ENCODE peak calls at places on chromosomes 13 and 19, in seven cellular contexts. One of them, this sample, is unnamed.

GRCh38 chr13:94708031-94708571 is 4.2 kb downstream of the SOX21 start:
- DNase-seq in GM12892: no peak
- DNase-seq in SK-N-SH: peak; percentile 48
- DNase-seq in GM12891: no peak
- DNase-seq in H1: peak; percentile 71
- DNase-seq in HepG2: no peak
- DNase-seq in GM12878: no peak
- DNase-seq in this sample: no peak

GRCh38 chr13:60572003-60572792 is 175.2 kb downstream of the TDRD3 start:
- DNase-seq in GM12892: no peak
- DNase-seq in SK-N-SH: no peak
- DNase-seq in GM12891: no peak
- DNase-seq in H1: no peak
- DNase-seq in HepG2: peak; percentile 83
- DNase-seq in GM12878: no peak
- DNase-seq in this sample: no peak

GRCh38 chr19:4811328-4812131 is 20.0 kb downstream of the TICAM1 start:
- DNase-seq in GM12892: peak; percentile 84
- DNase-seq in SK-N-SH: peak; percentile 82
- DNase-seq in GM12891: peak; percentile 70
- DNase-seq in H1: peak; percentile 99
- DNase-seq in HepG2: peak; percentile 63
- DNase-seq in GM12878: no peak
- DNase-seq in this sample: peak; percentile 72

GRCh38 chr19:49347835-49348234 is 12.6 kb downstream of the CD37 start:
- DNase-seq in GM12892: no peak
- DNase-seq in SK-N-SH: peak; percentile 66
- DNase-seq in GM12891: no peak
- DNase-seq in H1: no peak
- DNase-seq in HepG2: peak; percentile 44
- DNase-seq in GM12878: no peak
- DNase-seq in this sample: peak; percentile 77

GRCh38 chr19:14337510-14337909 is 43.7 kb upstream of the ADGRE5 start:
- DNase-seq in GM12892: no peak
- DNase-seq in SK-N-SH: peak; percentile 65
- DNase-seq in GM12891: no peak
- DNase-seq in H1: peak; percentile 86
- DNase-seq in HepG2: no peak
- DNase-seq in GM12878: no peak
- DNase-seq in this sample: peak; percentile 83

GRCh38 chr13:39536274-39536673 is 66.7 kb downstream of the LHFPL6 start:
- DNase-seq in GM12892: no peak
- DNase-seq in SK-N-SH: no peak
- DNase-seq in GM12891: no peak
- DNase-seq in H1: no peak
- DNase-seq in HepG2: no peak
- DNase-seq in GM12878: no peak
- DNase-seq in this sample: no peak

GRCh38 chr13:78409172-78409571 is 194.2 kb downstream of the POU4F1 start:
- DNase-seq in GM12892: no peak
- DNase-seq in SK-N-SH: no peak
- DNase-seq in GM12891: no peak
- DNase-seq in H1: no peak
- DNase-seq in HepG2: no peak
- DNase-seq in GM12878: peak; percentile 24
- DNase-seq in this sample: no peak

GRCh38 chr19:43774103-43774939 is 6.5 kb downstream of the KCNN4 start:
- DNase-seq in GM12892: no peak
- DNase-seq in SK-N-SH: peak; percentile 87
- DNase-seq in GM12891: no peak
- DNase-seq in H1: peak; percentile 84
- DNase-seq in HepG2: peak; percentile 63
- DNase-seq in GM12878: no peak
- DNase-seq in this sample: peak; percentile 96

GRCh38 chr19:27966390-27966816 is 1246.5 kb downstream of the UQCRFS1 start:
- DNase-seq in GM12892: no peak
- DNase-seq in SK-N-SH: peak; percentile 5
- DNase-seq in GM12891: no peak
- DNase-seq in H1: no peak
- DNase-seq in HepG2: no peak
- DNase-seq in GM12878: no peak
- DNase-seq in this sample: no peak

GRCh38 chr19:41951686-41952172 is 7.4 kb downstream of the RABAC1 start:
- DNase-seq in GM12892: peak; percentile 90
- DNase-seq in SK-N-SH: peak; percentile 90
- DNase-seq in GM12891: peak; percentile 80
- DNase-seq in H1: peak; percentile 99
- DNase-seq in HepG2: peak; percentile 58
- DNase-seq in GM12878: no peak
- DNase-seq in this sample: peak; percentile 87

GRCh38 chr19:757811-758668 is 7.1 kb downstream of the MISP start:
- DNase-seq in GM12892: no peak
- DNase-seq in SK-N-SH: no peak
- DNase-seq in GM12891: no peak
- DNase-seq in H1: no peak
- DNase-seq in HepG2: no peak
- DNase-seq in GM12878: no peak
- DNase-seq in this sample: no peak

GRCh38 chr19:15015946-15016542 is 33.2 kb upstream of the CASP14 start:
- DNase-seq in GM12892: no peak
- DNase-seq in SK-N-SH: no peak
- DNase-seq in GM12891: no peak
- DNase-seq in H1: no peak
- DNase-seq in HepG2: peak; percentile 14
- DNase-seq in GM12878: no peak
- DNase-seq in this sample: peak; percentile 59

GRCh38 chr19:19900124-19900523 is 622 bp upstream of the ZNF93 start:
- DNase-seq in GM12892: no peak
- DNase-seq in SK-N-SH: peak; percentile 16
- DNase-seq in GM12891: no peak
- DNase-seq in H1: no peak
- DNase-seq in HepG2: no peak
- DNase-seq in GM12878: no peak
- DNase-seq in this sample: peak; percentile 64

GRCh38 chr19:10977773-10978155 is 16.9 kb downstream of the SMARCA4 start:
- DNase-seq in GM12892: no peak
- DNase-seq in SK-N-SH: no peak
- DNase-seq in GM12891: no peak
- DNase-seq in H1: no peak
- DNase-seq in HepG2: no peak
- DNase-seq in GM12878: no peak
- DNase-seq in this sample: no peak

GRCh38 chr13:69720278-69720983 is 387.2 kb upstream of the ATXN8OS start:
- DNase-seq in GM12892: no peak
- DNase-seq in SK-N-SH: no peak
- DNase-seq in GM12891: no peak
- DNase-seq in H1: no peak
- DNase-seq in HepG2: peak; percentile 23
- DNase-seq in GM12878: no peak
- DNase-seq in this sample: no peak

GRCh38 chr13:100040196-100040595 is 48.7 kb upstream of the PCCA start:
- DNase-seq in GM12892: no peak
- DNase-seq in SK-N-SH: no peak
- DNase-seq in GM12891: no peak
- DNase-seq in H1: no peak
- DNase-seq in HepG2: peak; percentile 47
- DNase-seq in GM12878: no peak
- DNase-seq in this sample: no peak
- TF ChIP-seq TAF1 in GM12892: no peak
- TF ChIP-seq TAF1 in SK-N-SH: no peak
- TF ChIP-seq TAF1 in GM12891: no peak
- TF ChIP-seq TAF1 in H1: no peak
- TF ChIP-seq TAF1 in HepG2: no peak
- TF ChIP-seq TAF1 in GM12878: no peak
- TF ChIP-seq TAF1 in this sample: no peak

GRCh38 chr19:55690769-55691545 is 15.9 kb downstream of the EPN1 start:
- DNase-seq in GM12892: no peak
- DNase-seq in SK-N-SH: no peak
- DNase-seq in GM12891: no peak
- DNase-seq in H1: no peak
- DNase-seq in HepG2: no peak
- DNase-seq in GM12878: no peak
- DNase-seq in this sample: no peak
- TF ChIP-seq TAF1 in GM12892: no peak
- TF ChIP-seq TAF1 in SK-N-SH: no peak
- TF ChIP-seq TAF1 in GM12891: no peak
- TF ChIP-seq TAF1 in H1: no peak
- TF ChIP-seq TAF1 in HepG2: no peak
- TF ChIP-seq TAF1 in GM12878: no peak
- TF ChIP-seq TAF1 in this sample: no peak

GRCh38 chr13:113084094-113084942 is 21.3 kb upstream of the F7 start:
- DNase-seq in GM12892: no peak
- DNase-seq in SK-N-SH: no peak
- DNase-seq in GM12891: no peak
- DNase-seq in H1: no peak
- DNase-seq in HepG2: no peak
- DNase-seq in GM12878: no peak
- DNase-seq in this sample: no peak
- TF ChIP-seq TAF1 in GM12892: no peak
- TF ChIP-seq TAF1 in SK-N-SH: no peak
- TF ChIP-seq TAF1 in GM12891: no peak
- TF ChIP-seq TAF1 in H1: no peak
- TF ChIP-seq TAF1 in HepG2: no peak
- TF ChIP-seq TAF1 in GM12878: no peak
- TF ChIP-seq TAF1 in this sample: no peak

DNA sequence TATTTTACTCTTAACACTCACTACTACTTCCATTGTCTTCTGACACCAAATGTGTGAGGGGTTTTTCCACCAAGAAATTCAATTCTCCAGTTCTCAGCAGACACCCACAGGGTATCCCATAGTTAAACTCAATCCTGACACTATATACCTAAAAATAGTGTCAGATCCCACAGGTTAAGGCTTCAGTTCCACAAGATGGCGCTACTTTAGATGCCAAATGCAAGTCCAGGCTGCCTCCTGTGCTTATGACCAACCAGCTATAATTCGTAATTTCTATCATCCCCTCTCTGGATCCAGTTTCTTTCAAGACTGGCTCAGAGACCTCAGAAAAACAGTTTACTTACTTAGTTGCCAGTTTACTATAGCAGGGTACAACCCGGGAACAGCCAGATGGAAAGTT is 1146.2 kb upstream of the SPRY2 start:
- DNase-seq in GM12892: no peak
- DNase-seq in SK-N-SH: peak; percentile 1
- DNase-seq in GM12891: no peak
- DNase-seq in H1: peak; percentile 51
- DNase-seq in HepG2: peak; percentile 24
- DNase-seq in GM12878: no peak
- DNase-seq in this sample: peak; percentile 14
- TF ChIP-seq TAF1 in GM12892: no peak
- TF ChIP-seq TAF1 in SK-N-SH: no peak
- TF ChIP-seq TAF1 in GM12891: no peak
- TF ChIP-seq TAF1 in H1: no peak
- TF ChIP-seq TAF1 in HepG2: no peak
- TF ChIP-seq TAF1 in GM12878: no peak
- TF ChIP-seq TAF1 in this sample: no peak

DNA sequence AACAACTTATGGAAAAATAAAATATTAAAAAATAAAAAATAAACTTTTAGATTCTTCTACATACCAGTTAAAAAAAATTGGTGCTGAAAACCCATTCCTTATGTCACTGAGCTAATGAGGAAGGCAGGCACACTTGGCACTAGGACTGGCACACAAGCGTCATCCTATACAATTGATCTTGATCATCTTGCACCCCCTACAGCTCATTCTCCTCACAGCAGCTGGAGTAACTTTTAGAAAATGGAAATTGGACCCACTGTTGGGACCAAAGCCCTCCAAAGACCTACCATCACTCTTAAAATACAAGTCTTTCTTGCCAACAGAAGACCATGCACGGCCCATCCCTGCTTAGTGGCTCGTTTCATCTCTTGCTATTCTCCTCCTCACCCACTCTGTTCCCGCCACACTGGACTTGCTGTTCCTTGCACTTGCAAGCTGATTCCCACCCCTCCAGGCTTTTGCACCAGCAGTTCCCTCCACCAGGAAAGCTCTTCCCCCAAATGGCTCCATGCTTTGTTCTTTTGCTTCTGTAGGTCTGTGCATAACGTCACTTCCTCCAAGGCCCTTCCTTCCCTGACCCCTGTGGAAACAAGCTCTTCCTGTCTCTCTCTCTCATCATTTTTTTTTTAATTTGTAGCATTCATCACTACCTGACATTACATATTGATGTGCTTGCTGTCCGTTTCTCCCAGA is 11.6 kb downstream of the CTU1 start:
- DNase-seq in GM12892: no peak
- DNase-seq in SK-N-SH: no peak
- DNase-seq in GM12891: no peak
- DNase-seq in H1: no peak
- DNase-seq in HepG2: no peak
- DNase-seq in GM12878: no peak
- DNase-seq in this sample: no peak
- TF ChIP-seq TAF1 in GM12892: no peak
- TF ChIP-seq TAF1 in SK-N-SH: no peak
- TF ChIP-seq TAF1 in GM12891: no peak
- TF ChIP-seq TAF1 in H1: no peak
- TF ChIP-seq TAF1 in HepG2: no peak
- TF ChIP-seq TAF1 in GM12878: no peak
- TF ChIP-seq TAF1 in this sample: no peak

GRCh38 chr19:2579678-2580280 is 103.9 kb downstream of the GADD45B start:
- DNase-seq in GM12892: no peak
- DNase-seq in SK-N-SH: no peak
- DNase-seq in GM12891: no peak
- DNase-seq in H1: no peak
- DNase-seq in HepG2: no peak
- DNase-seq in GM12878: no peak
- DNase-seq in this sample: no peak
- TF ChIP-seq TAF1 in GM12892: no peak
- TF ChIP-seq TAF1 in SK-N-SH: no peak
- TF ChIP-seq TAF1 in GM12891: no peak
- TF ChIP-seq TAF1 in H1: no peak
- TF ChIP-seq TAF1 in HepG2: no peak
- TF ChIP-seq TAF1 in GM12878: no peak
- TF ChIP-seq TAF1 in this sample: no peak

This sample was measured in K562.